ENCODE peak calls at places on chromosomes 2 and 18, in four cellular contexts. G is B cell, F is MM.1S, H is A549. K is an unnamed sample.

GRCh38 chr18:28735731-28736130 is 558.8 kb upstream of the CDH2 start:
- DNase-seq in F (no peak), G (no peak), H (peak), K (no peak)

GRCh38 chr18:10579079-10579867 is 53.4 kb downstream of the NAPG start:
- DNase-seq in H (peak), F (no peak), G (no peak), K (no peak)

GRCh38 chr2:230413465-230413864 is 2.5 kb upstream of the SP100 start:
- DNase-seq in G (no peak), F (peak), H (peak), K (no peak)

GRCh38 chr2:128219891-128220290 is 98.8 kb downstream of the HS6ST1 start:
- DNase-seq in G (no peak), F (no peak), H (no peak), K (no peak)

GRCh38 chr2:73028841-73029240 is 42.7 kb downstream of the SFXN5 start:
- DNase-seq in G (no peak), H (no peak), F (no peak), K (no peak)

GRCh38 chr2:234292205-234292954 is 204.5 kb downstream of the ARL4C start:
- DNase-seq in F (peak), H (no peak), G (peak), K (peak)

GRCh38 chr2:42756956-42757513 is 6.9 kb downstream of the OXER1 start:
- DNase-seq in F (no peak), G (no peak), H (no peak), K (no peak)

GRCh38 chr2:121363632-121364420 is 78.8 kb upstream of the TFCP2L1 start:
- DNase-seq in G (no peak), H (peak), F (no peak), K (no peak)

GRCh38 chr2:48107326-48107925 is 201.1 kb upstream of the FBXO11 start:
- DNase-seq in F (no peak), G (no peak), H (peak), K (no peak)

GRCh38 chr2:177771191-177771590 is 301.4 kb downstream of the PDE11A start:
- DNase-seq in F (no peak), H (no peak), G (no peak), K (no peak)

GRCh38 chr18:13222371-13223281 is 4.1 kb downstream of the LDLRAD4 start:
- DNase-seq in F (no peak), H (no peak), G (no peak), K (no peak)

GRCh38 chr2:222859786-222860726 is 780 bp upstream of the ACSL3 start:
- DNase-seq in G (no peak), H (peak), F (no peak), K (no peak)

GRCh38 chr2:1502891-1503304 is 89.6 kb downstream of the TPO start:
- DNase-seq in G (no peak), H (no peak), F (no peak), K (no peak)

GRCh38 chr2:65067806-65068553 is 11.8 kb downstream of the CEP68 start:
- DNase-seq in F (no peak), H (no peak), G (no peak), K (no peak)

GRCh38 chr18:10524507-10525425 is 1.1 kb upstream of the NAPG start:
- DNase-seq in F (no peak), H (no peak), G (no peak), K (no peak)

GRCh38 chr2:32357545-32358482 is 991 bp downstream of the BIRC6 start:
- DNase-seq in F (peak), H (peak), G (peak), K (peak)

GRCh38 chr2:2012505-2012904 is 268.2 kb upstream of the PXDN start:
- DNase-seq in F (no peak), G (no peak), H (no peak), K (no peak)

GRCh38 chr2:217835931-217836881 is 166.6 kb downstream of the TNS1 start:
- DNase-seq in H (peak), G (no peak), F (no peak), K (no peak)

GRCh38 chr2:18373664-18374063 is 186.8 kb downstream of the RDH14 start:
- DNase-seq in H (no peak), F (no peak), G (no peak), K (no peak)

GRCh38 chr2:126811101-126811500 is 87.6 kb upstream of the TEX51 start:
- DNase-seq in G (no peak), F (no peak), H (no peak), K (no peak)

GRCh38 chr2:36322108-36322507 is 33.5 kb upstream of the CRIM1 start:
- DNase-seq in H (peak), G (no peak), F (no peak), K (no peak)

GRCh38 chr2:54995553-54995952 is 54.7 kb downstream of the RTN4 start:
- DNase-seq in H (no peak), F (no peak), G (no peak), K (no peak)

GRCh38 chr2:467892-468630 is 180.2 kb upstream of the ALKAL2 start:
- DNase-seq in G (no peak), F (no peak), H (no peak), K (no peak)

GRCh38 chr2:238467772-238468171 is 41.0 kb downstream of the ASB1 start:
- DNase-seq in G (no peak), F (no peak), H (no peak), K (no peak)

GRCh38 chr18:75073654-75074053 is 135.3 kb downstream of the PTGR3 start:
- DNase-seq in G (no peak), F (no peak), H (no peak), K (no peak)

GRCh38 chr2:40281021-40281940 is 170.6 kb downstream of the SLC8A1 start:
- DNase-seq in F (peak), H (no peak), G (no peak), K (no peak)

GRCh38 chr18:76621184-76621583 is 126.1 kb upstream of the ZNF516 start:
- DNase-seq in G (no peak), F (no peak), H (no peak), K (no peak)

GRCh38 chr2:127154396-127154795 is 47.4 kb upstream of the BIN1 start:
- DNase-seq in F (no peak), G (no peak), H (no peak), K (no peak)

GRCh38 chr2:47217277-47217676 is 62.2 kb upstream of the STPG4 start:
- DNase-seq in F (no peak), G (no peak), H (no peak), K (no peak)

GRCh38 chr2:181678033-181678586 is 2.2 kb downstream of the NEUROD1 start:
- DNase-seq in F (no peak), G (no peak), H (peak), K (peak)

GRCh38 chr2:191705084-191705483 is 27.1 kb downstream of the NABP1 start:
- DNase-seq in G (no peak), H (no peak), F (no peak), K (no peak)

GRCh38 chr18:55781481-55781957 is 193.5 kb upstream of the TCF4 start:
- DNase-seq in H (peak), G (no peak), F (no peak), K (no peak)

GRCh38 chr2:134465706-134466105 is 211.8 kb downstream of the MGAT5 start:
- DNase-seq in F (no peak), H (no peak), G (no peak), K (no peak)

GRCh38 chr2:136381245-136381644 is 263.3 kb upstream of the CXCR4 start:
- DNase-seq in F (peak), G (no peak), H (no peak), K (no peak)

GRCh38 chr2:85470850-85471800 is 52.6 kb downstream of the SH2D6 start:
- DNase-seq in H (peak), F (no peak), G (no peak), K (no peak)

DNA sequence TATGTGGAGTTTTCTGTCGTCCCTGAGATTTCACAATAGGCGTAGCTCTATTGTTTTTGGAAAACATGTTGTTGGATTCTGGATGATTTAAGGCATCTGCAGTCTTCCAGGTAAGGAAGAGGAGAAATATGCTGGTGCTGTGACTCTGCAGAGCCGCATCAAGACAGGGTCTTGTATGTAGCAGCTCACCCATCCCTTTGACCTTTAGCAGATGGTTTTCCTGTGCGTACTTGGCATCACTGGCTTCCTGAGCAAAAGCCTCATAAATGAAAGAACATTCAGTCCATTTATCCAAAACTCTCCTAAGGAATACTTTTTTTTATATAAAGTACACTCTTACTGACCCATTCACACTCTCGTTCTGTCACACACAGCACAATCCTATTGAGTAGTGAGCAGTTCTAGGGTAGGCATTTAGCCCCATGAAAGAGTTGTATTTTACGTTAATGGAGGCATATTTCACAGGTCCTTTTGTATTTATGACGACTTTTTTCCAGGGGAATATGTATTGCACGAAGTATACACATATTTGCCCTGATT is 443.9 kb downstream of the STK39 start:
- DNase-seq in G (no peak), F (no peak), H (no peak), K (no peak)
- TF ChIP-seq CTCF in G (no peak), F (no peak), H (no peak), K (no peak)

GRCh38 chr2:12988279-12988678 is 271.5 kb downstream of the TRIB2 start:
- DNase-seq in F (no peak), H (no peak), G (no peak), K (no peak)

GRCh38 chr2:12987246-12987645 is 270.5 kb downstream of the TRIB2 start:
- DNase-seq in H (no peak), G (no peak), F (no peak), K (no peak)

DNA sequence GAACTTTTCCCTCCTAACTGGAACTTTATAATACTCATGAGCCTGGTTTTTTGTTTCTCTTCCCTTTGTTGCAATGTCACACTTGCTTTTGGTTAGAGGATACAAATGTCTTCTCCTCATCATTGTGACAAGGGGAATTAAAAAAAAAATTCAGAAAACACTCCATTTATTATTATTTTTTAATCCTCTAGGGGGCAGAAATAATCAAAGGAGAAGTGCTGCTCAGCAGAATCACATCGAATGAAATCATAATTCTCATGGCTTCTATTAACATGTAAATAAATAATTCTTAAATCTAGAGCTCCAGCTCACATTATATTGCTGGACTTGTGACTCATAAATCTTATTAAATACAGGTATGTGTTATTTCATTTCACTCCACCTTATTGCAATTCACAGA is 273.8 kb downstream of the TRIB2 start:
- DNase-seq in F (peak), G (no peak), H (no peak), K (no peak)
- TF ChIP-seq CTCF in F (peak), G (peak), H (peak), K (peak)

GRCh38 chr18:37335337-37335736 is 230.3 kb downstream of the CELF4 start:
- DNase-seq in H (peak), F (no peak), G (no peak), K (no peak)
- TF ChIP-seq CTCF in H (peak), F (no peak), G (no peak), K (no peak)

GRCh38 chr2:11835403-11835802 is 89.0 kb downstream of the LPIN1 start:
- DNase-seq in G (no peak), F (no peak), H (no peak), K (no peak)
- TF ChIP-seq CTCF in G (no peak), F (no peak), H (no peak), K (no peak)

K was measured in GM10248.